ENCODE peak calls at places on chromosomes 12 and 14, in seven cellular contexts. One of them, this sample, is unnamed.

GRCh38 chr12:118101051-118101450 is 2.8 kb downstream of the VSIG10 start:
- DNase-seq in suprapubic skin: no peak
- DNase-seq in GM13976: no peak
- DNase-seq in GM06990: no peak
- DNase-seq in vagina: no peak
- DNase-seq in right atrium auricular region: no peak
- DNase-seq in astrocyte of the cerebellum: no peak
- DNase-seq in this sample: no peak

GRCh38 chr12:44749566-44749965 is 126.5 kb downstream of the NELL2 start:
- DNase-seq in right atrium auricular region: no peak
- DNase-seq in GM13976: no peak
- DNase-seq in GM06990: no peak
- DNase-seq in suprapubic skin: no peak
- DNase-seq in vagina: no peak
- DNase-seq in astrocyte of the cerebellum: no peak
- DNase-seq in this sample: no peak

GRCh38 chr14:65817011-65817410 is 404.5 kb downstream of the FUT8 start:
- DNase-seq in astrocyte of the cerebellum: no peak
- DNase-seq in GM06990: no peak
- DNase-seq in suprapubic skin: no peak
- DNase-seq in GM13976: no peak
- DNase-seq in vagina: no peak
- DNase-seq in right atrium auricular region: no peak
- DNase-seq in this sample: no peak

GRCh38 chr12:131250951-131251315 is 297.2 kb downstream of the ADGRD1 start:
- DNase-seq in astrocyte of the cerebellum: no peak
- DNase-seq in GM06990: no peak
- DNase-seq in vagina: no peak
- DNase-seq in suprapubic skin: no peak
- DNase-seq in GM13976: no peak
- DNase-seq in right atrium auricular region: no peak
- DNase-seq in this sample: no peak

GRCh38 chr14:54267172-54267571 is 129.6 kb upstream of the CDKN3 start:
- DNase-seq in GM06990: peak; percentile 52
- DNase-seq in GM13976: peak; percentile 37
- DNase-seq in astrocyte of the cerebellum: no peak
- DNase-seq in right atrium auricular region: no peak
- DNase-seq in suprapubic skin: no peak
- DNase-seq in vagina: no peak
- DNase-seq in this sample: no peak

GRCh38 chr12:8914716-8915526 is 612 bp downstream of the PHC1 start:
- DNase-seq in GM13976: peak; percentile 84
- DNase-seq in GM06990: peak; percentile 67
- DNase-seq in suprapubic skin: peak; percentile 76
- DNase-seq in right atrium auricular region: peak; percentile 61
- DNase-seq in astrocyte of the cerebellum: no peak
- DNase-seq in vagina: peak; percentile 87
- DNase-seq in this sample: no peak

GRCh38 chr12:62799126-62799736 is 135.7 kb downstream of the PPM1H start:
- DNase-seq in vagina: no peak
- DNase-seq in suprapubic skin: no peak
- DNase-seq in right atrium auricular region: peak; percentile 71
- DNase-seq in GM06990: no peak
- DNase-seq in GM13976: peak; percentile 71
- DNase-seq in astrocyte of the cerebellum: peak; percentile 80
- DNase-seq in this sample: peak; percentile 86

GRCh38 chr14:72614891-72615410 is 278.9 kb downstream of the DPF3 start:
- DNase-seq in suprapubic skin: no peak
- DNase-seq in right atrium auricular region: no peak
- DNase-seq in astrocyte of the cerebellum: no peak
- DNase-seq in GM13976: no peak
- DNase-seq in GM06990: no peak
- DNase-seq in vagina: peak; percentile 64
- DNase-seq in this sample: peak; percentile 70

DNA sequence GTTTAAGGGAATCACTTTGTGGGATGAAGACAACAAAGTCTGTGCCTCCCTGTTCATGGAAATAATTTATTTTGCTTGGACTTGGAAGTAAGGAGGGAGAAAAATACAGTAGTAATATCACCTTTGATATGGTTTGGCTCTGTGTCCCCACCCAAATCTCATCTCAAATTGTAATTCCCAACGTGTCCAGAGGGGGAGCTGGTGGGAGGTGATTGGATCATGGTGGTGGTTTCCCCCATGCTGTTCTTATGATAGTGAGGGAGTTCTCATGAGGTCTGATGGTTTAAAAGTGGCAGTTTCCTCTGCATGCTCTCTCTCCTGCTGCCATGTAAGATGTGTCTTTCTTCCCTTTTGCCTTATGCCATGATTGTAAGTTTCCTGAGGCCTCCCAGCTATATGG is 460.7 kb downstream of the NOVA1 start:
- DNase-seq in GM13976: no peak
- DNase-seq in suprapubic skin: no peak
- DNase-seq in right atrium auricular region: no peak
- DNase-seq in astrocyte of the cerebellum: no peak
- DNase-seq in GM06990: no peak
- DNase-seq in vagina: no peak
- DNase-seq in this sample: no peak
- TF ChIP-seq CTCF in GM13976: no peak
- TF ChIP-seq CTCF in suprapubic skin: no peak
- TF ChIP-seq CTCF in right atrium auricular region: no peak
- TF ChIP-seq CTCF in astrocyte of the cerebellum: peak; percentile 17
- TF ChIP-seq CTCF in GM06990: no peak
- TF ChIP-seq CTCF in vagina: no peak
- TF ChIP-seq CTCF in this sample: no peak

DNA sequence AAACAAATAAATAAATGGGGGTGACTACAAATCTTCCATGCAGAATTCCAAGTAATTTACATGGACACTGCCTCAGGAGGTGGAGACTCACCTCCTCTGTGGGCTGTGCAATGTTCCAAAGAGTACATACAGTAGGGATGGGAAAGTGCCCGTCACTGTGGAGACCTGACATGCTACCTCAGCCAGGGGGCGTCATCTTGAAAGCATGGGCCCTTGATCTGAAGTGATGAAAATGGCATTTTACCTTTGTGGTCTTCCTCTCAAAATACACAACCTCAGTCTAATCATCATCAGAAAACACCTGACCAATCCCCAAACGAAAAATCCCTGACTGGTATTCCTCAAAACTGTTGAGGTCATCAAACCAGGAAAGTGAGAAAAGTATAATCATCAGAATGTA is 48.4 kb downstream of the ANAPC7 start:
- DNase-seq in GM06990: no peak
- DNase-seq in right atrium auricular region: no peak
- DNase-seq in astrocyte of the cerebellum: no peak
- DNase-seq in suprapubic skin: no peak
- DNase-seq in vagina: no peak
- DNase-seq in GM13976: peak; percentile 67
- DNase-seq in this sample: no peak
- TF ChIP-seq CTCF in GM06990: peak; percentile 73
- TF ChIP-seq CTCF in right atrium auricular region: peak; percentile 49
- TF ChIP-seq CTCF in astrocyte of the cerebellum: peak; percentile 51
- TF ChIP-seq CTCF in suprapubic skin: no peak
- TF ChIP-seq CTCF in vagina: peak; percentile 9
- TF ChIP-seq CTCF in GM13976: peak; percentile 41
- TF ChIP-seq CTCF in this sample: peak; percentile 42

DNA sequence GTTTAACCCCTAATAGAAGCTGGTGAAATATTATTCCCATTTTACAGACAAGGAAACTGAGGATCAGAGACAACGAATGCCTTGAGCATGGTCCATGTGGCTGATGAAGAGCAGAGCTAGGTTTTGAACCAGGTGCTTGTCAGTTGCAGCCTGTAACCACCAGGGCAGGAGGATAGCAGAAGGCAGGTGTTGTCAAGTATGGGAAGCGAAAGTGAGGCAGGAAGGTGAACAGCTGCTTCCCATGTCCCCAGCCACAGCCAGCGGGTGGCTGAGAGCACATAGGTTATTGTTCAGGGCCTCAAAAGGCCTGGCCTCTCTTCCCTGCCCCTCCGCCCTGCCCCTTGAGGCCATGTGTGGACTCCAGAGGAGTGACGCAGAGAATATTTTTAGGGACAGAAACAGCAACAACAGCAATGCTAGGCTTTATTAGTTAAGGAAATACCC is 39.6 kb downstream of the IQSEC3 start:
- DNase-seq in suprapubic skin: no peak
- DNase-seq in GM06990: peak; percentile 67
- DNase-seq in astrocyte of the cerebellum: no peak
- DNase-seq in vagina: no peak
- DNase-seq in right atrium auricular region: no peak
- DNase-seq in GM13976: peak; percentile 81
- DNase-seq in this sample: no peak
- TF ChIP-seq CTCF in suprapubic skin: no peak
- TF ChIP-seq CTCF in GM06990: peak; percentile 49
- TF ChIP-seq CTCF in astrocyte of the cerebellum: no peak
- TF ChIP-seq CTCF in vagina: no peak
- TF ChIP-seq CTCF in right atrium auricular region: no peak
- TF ChIP-seq CTCF in GM13976: no peak
- TF ChIP-seq CTCF in this sample: no peak

GRCh38 chr12:129073157-129073915 is 220.1 kb downstream of the GLT1D1 start:
- DNase-seq in GM13976: no peak
- DNase-seq in astrocyte of the cerebellum: no peak
- DNase-seq in suprapubic skin: no peak
- DNase-seq in GM06990: no peak
- DNase-seq in right atrium auricular region: no peak
- DNase-seq in vagina: no peak
- DNase-seq in this sample: no peak

GRCh38 chr12:129067482-129067881 is 214.2 kb downstream of the GLT1D1 start:
- DNase-seq in astrocyte of the cerebellum: no peak
- DNase-seq in GM06990: no peak
- DNase-seq in right atrium auricular region: no peak
- DNase-seq in suprapubic skin: no peak
- DNase-seq in vagina: no peak
- DNase-seq in GM13976: no peak
- DNase-seq in this sample: no peak

GRCh38 chr12:129074379-129074778 is 221.1 kb downstream of the GLT1D1 start:
- DNase-seq in vagina: no peak
- DNase-seq in right atrium auricular region: no peak
- DNase-seq in astrocyte of the cerebellum: no peak
- DNase-seq in suprapubic skin: no peak
- DNase-seq in GM13976: no peak
- DNase-seq in GM06990: no peak
- DNase-seq in this sample: no peak

GRCh38 chr12:129064201-129064881 is 211.1 kb downstream of the GLT1D1 start:
- DNase-seq in astrocyte of the cerebellum: no peak
- DNase-seq in GM13976: no peak
- DNase-seq in suprapubic skin: no peak
- DNase-seq in right atrium auricular region: no peak
- DNase-seq in vagina: no peak
- DNase-seq in GM06990: no peak
- DNase-seq in this sample: no peak

DNA sequence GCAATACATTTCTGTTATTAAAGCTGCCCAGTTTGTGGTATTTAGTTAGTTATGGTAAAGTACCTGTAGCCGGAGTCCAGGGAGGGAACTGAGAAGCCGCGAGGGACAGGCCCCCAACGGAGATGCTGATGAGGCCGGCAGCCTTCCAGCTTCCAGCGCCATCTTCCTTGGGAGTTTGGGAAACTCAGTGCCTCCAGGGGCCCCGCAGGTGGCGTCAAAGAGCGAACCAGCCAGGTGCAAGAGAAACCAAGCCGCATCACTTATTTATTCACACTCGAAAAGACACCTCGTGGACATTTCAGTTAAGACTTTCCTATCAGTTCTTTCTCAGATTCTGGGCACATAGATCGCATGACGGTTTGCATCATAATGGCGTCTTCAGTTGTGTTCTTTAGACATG is 216.6 kb downstream of the GLT1D1 start:
- DNase-seq in right atrium auricular region: no peak
- DNase-seq in GM06990: no peak
- DNase-seq in vagina: no peak
- DNase-seq in suprapubic skin: no peak
- DNase-seq in astrocyte of the cerebellum: no peak
- DNase-seq in GM13976: no peak
- DNase-seq in this sample: no peak
- TF ChIP-seq CTCF in right atrium auricular region: no peak
- TF ChIP-seq CTCF in GM06990: no peak
- TF ChIP-seq CTCF in vagina: no peak
- TF ChIP-seq CTCF in suprapubic skin: no peak
- TF ChIP-seq CTCF in astrocyte of the cerebellum: no peak
- TF ChIP-seq CTCF in GM13976: no peak
- TF ChIP-seq CTCF in this sample: no peak